ENCODE peak calls at places on chromosomes 3 and 15, in six cellular contexts. Y is Peyer's patch; V is neural crest cell; C is NCI-H524 treated with DMSO at 0.1 percent for 48 hours; X is stimulated activated CD8-positive, alpha-beta memory T cell treated with anti-CD3 and anti-CD28 coated beads, Interleukin-15, amount 100 ng/mL, for 1 hour; M is activated naive CD8-positive, alpha-beta T cell treated with anti-CD3 and anti-CD28 coated beads, Interleukin-2, amount 50 U/mL, for 16 hours. R is an unnamed sample.

GRCh38 chr15:28977377-28978010 is 91.7 kb downstream of the APBA2 start:
- DNase-seq in X (no peak), M (no peak), V (no peak), Y (no peak), C (no peak), R (no peak)

GRCh38 chr3:135192929-135193328 is 397.9 kb downstream of the EPHB1 start:
- DNase-seq in X (no peak), C (no peak), Y (no peak), V (no peak), M (no peak), R (no peak)

GRCh38 chr3:30289324-30289723 is 317.1 kb upstream of the TGFBR2 start:
- DNase-seq in X (no peak), M (no peak), C (no peak), Y (no peak), V (no peak), R (peak; percentile 13)

GRCh38 chr15:91158415-91159394 is 58.6 kb downstream of the SV2B start:
- DNase-seq in Y (no peak), C (no peak), V (no peak), M (no peak), X (no peak), R (no peak)

GRCh38 chr15:45102226-45102625 is 11.7 kb downstream of the DUOX2 start:
- DNase-seq in M (no peak), X (no peak), V (no peak), C (no peak), Y (no peak), R (no peak)

GRCh38 chr15:58498821-58499580 is 67.2 kb downstream of the LIPC start:
- DNase-seq in V (no peak), X (no peak), M (no peak), Y (no peak), C (no peak), R (no peak)

GRCh38 chr15:77892335-77892734 is 185.2 kb downstream of the TBC1D2B start:
- DNase-seq in X (no peak), C (no peak), Y (no peak), V (no peak), M (no peak), R (no peak)

GRCh38 chr3:180267202-180267843 is 230.6 kb upstream of the PEX5L start:
- DNase-seq in C (no peak), M (no peak), X (no peak), Y (no peak), V (no peak), R (no peak)

GRCh38 chr3:49930922-49931321 is 1.3 kb upstream of the MON1A start:
- DNase-seq in M (no peak), C (no peak), V (no peak), X (no peak), Y (no peak), R (peak; percentile 33)

GRCh38 chr3:85342915-85343314 is 384.1 kb downstream of the CADM2 start:
- DNase-seq in Y (no peak), C (no peak), M (no peak), V (peak; percentile 8), X (no peak), R (no peak)

GRCh38 chr15:85587707-85588441 is 206.9 kb downstream of the KLHL25 start:
- DNase-seq in X (no peak), M (no peak), V (no peak), C (no peak), Y (no peak), R (no peak)

GRCh38 chr15:51620647-51621046 is 1.9 kb downstream of the DMXL2 start:
- DNase-seq in X (no peak), C (peak; percentile 64), M (no peak), V (no peak), Y (no peak), R (no peak)

GRCh38 chr15:47732243-47732642 is 14.9 kb downstream of the SEMA6D start:
- DNase-seq in V (no peak), X (no peak), M (no peak), C (no peak), Y (no peak), R (no peak)

GRCh38 chr15:96181873-96182301 is 148.6 kb upstream of the NR2F2 start:
- DNase-seq in X (no peak), V (no peak), Y (no peak), M (no peak), C (no peak), R (peak; percentile 33)

GRCh38 chr3:127817331-127817821 is 4.9 kb downstream of the MGLL start:
- DNase-seq in Y (no peak), C (no peak), X (no peak), V (no peak), M (no peak), R (peak; percentile 67)

GRCh38 chr3:129063841-129064482 is 3.4 kb downstream of the GP9 start:
- DNase-seq in Y (no peak), V (no peak), M (no peak), C (no peak), X (no peak), R (peak; percentile 69)

GRCh38 chr15:25810631-25811077 is 52.5 kb downstream of the ATP10A start:
- DNase-seq in Y (no peak), V (peak; percentile 9), M (no peak), X (no peak), C (no peak), R (no peak)

GRCh38 chr3:3629911-3630310 is 169.3 kb upstream of the LRRN1 start:
- DNase-seq in V (no peak), Y (no peak), C (no peak), M (no peak), X (no peak), R (no peak)

GRCh38 chr15:67067930-67068542 is 2.6 kb downstream of the SMAD3 start:
- DNase-seq in C (no peak), M (no peak), X (no peak), Y (no peak), V (no peak), R (no peak)

GRCh38 chr3:46977811-46978195 is 1.3 kb upstream of the CCDC12 start:
- DNase-seq in Y (no peak), M (no peak), C (no peak), V (no peak), X (no peak), R (no peak)